ENCODE peak calls at places on chromosomes 1 and 21, in six cellular contexts. T, K, H, P, I and A are unnamed samples.

GRCh38 chr1:172770081-172770480 is 111.2 kb downstream of the FASLG start:
- DNase-seq in P (no peak), I (no peak), K (no peak), H (no peak), T (no peak), A (no peak)

GRCh38 chr1:9593492-9594465 is 5.1 kb downstream of the TMEM201 start:
- DNase-seq in H (peak; percentile 83), I (peak; percentile 79), P (peak; percentile 13), K (peak; percentile 91), T (peak; percentile 71), A (peak; percentile 90)

GRCh38 chr1:55049914-55050278 is 10.5 kb downstream of the PCSK9 start:
- DNase-seq in K (no peak), T (no peak), I (no peak), H (peak; percentile 74), P (no peak), A (no peak)

GRCh38 chr1:147111381-147112130 is 60.7 kb downstream of the PRKAB2 start:
- DNase-seq in K (no peak), P (no peak), T (no peak), I (no peak), H (no peak), A (no peak)

GRCh38 chr1:212683357-212683722 is 16.3 kb downstream of the BATF3 start:
- DNase-seq in T (no peak), P (no peak), H (no peak), K (no peak), I (no peak), A (no peak)

GRCh38 chr1:4698911-4699310 is 44.5 kb downstream of the AJAP1 start:
- DNase-seq in H (no peak), P (no peak), K (no peak), T (no peak), I (no peak), A (no peak)

GRCh38 chr1:40782371-40782956 is 1.1 kb upstream of the KCNQ4 start:
- DNase-seq in K (no peak), T (peak; percentile 76), P (no peak), I (peak; percentile 58), H (no peak), A (no peak)

GRCh38 chr1:7331926-7332535 is 439.1 kb upstream of the VAMP3 start:
- DNase-seq in T (no peak), I (no peak), K (no peak), H (no peak), P (no peak), A (no peak)

GRCh38 chr1:4584471-4584870 is 69.9 kb upstream of the AJAP1 start:
- DNase-seq in T (no peak), P (no peak), I (no peak), H (no peak), K (no peak), A (no peak)

GRCh38 chr1:223180803-223181321 is 37.8 kb upstream of the TLR5 start:
- DNase-seq in K (no peak), I (no peak), T (no peak), H (no peak), P (no peak), A (no peak)

GRCh38 chr1:189669846-189670245 is 807.8 kb downstream of the BRINP3 start:
- DNase-seq in H (no peak), P (peak; percentile 16), T (no peak), I (no peak), K (no peak), A (no peak)

GRCh38 chr21:38816400-38816973 is 10.8 kb downstream of the ETS2 start:
- DNase-seq in T (no peak), H (no peak), P (no peak), I (no peak), K (no peak), A (no peak)

GRCh38 chr1:203742446-203742845 is 22.5 kb upstream of the LAX1 start:
- DNase-seq in K (no peak), I (no peak), P (no peak), H (peak; percentile 21), T (no peak), A (no peak)

GRCh38 chr1:154400381-154400801 is 4.8 kb upstream of the IL6R start:
- DNase-seq in P (no peak), T (no peak), I (no peak), H (peak; percentile 75), K (no peak), A (no peak)

GRCh38 chr21:43922949-43923348 is 57.9 kb downstream of the AGPAT3 start:
- DNase-seq in I (no peak), T (no peak), K (no peak), P (no peak), H (no peak), A (no peak)

GRCh38 chr1:201649776-201650607 is 111.1 kb downstream of the NAV1 start:
- DNase-seq in I (peak; percentile 92), H (peak; percentile 65), T (peak; percentile 90), P (peak; percentile 42), K (no peak), A (peak; percentile 72)

GRCh38 chr1:94676686-94677085 is 135.1 kb upstream of the F3 start:
- DNase-seq in I (no peak), K (no peak), H (no peak), P (no peak), T (no peak), A (no peak)

GRCh38 chr1:16243936-16244649 is 7.1 kb upstream of the CPLANE2 start:
- DNase-seq in K (peak; percentile 68), T (peak; percentile 90), H (peak; percentile 87), P (peak; percentile 79), I (peak; percentile 85), A (peak; percentile 80)

GRCh38 chr1:17581389-17582123 is 42.1 kb downstream of the ARHGEF10L start:
- DNase-seq in T (no peak), I (no peak), P (no peak), H (no peak), K (peak; percentile 95), A (no peak)

GRCh38 chr1:27122652-27123051 is 32.3 kb downstream of the SLC9A1 start:
- DNase-seq in P (peak; percentile 61), T (no peak), I (no peak), H (peak; percentile 83), K (peak; percentile 86), A (peak; percentile 87)

GRCh38 chr1:9397047-9397446 is 104.4 kb downstream of the SPSB1 start:
- DNase-seq in I (no peak), K (no peak), P (no peak), H (no peak), T (no peak), A (no peak)

DNA sequence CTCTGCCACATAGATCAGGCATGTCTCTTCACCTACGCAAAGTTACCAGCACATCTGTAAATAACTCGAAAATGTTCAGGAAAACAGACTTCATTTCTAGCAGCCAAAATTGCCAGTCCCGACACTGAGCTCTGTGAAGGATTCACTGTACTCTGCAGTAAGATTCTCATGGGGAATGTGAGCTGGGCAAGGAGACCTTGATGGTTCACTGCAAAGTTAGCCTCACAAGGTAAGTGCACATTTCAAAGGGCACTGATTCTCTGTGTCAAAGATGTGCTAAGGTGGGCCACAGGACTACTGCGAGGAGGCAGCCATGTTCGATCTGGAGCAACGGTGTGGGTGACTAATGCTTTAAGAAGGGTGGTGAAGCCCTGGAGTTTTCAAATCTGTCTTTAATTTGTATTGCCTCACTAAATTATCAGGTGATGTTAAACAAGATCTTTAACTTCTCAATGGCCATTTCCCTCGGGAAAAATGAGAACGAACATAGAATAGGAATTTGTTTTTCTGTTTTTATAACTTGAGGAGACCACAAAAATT is 25.2 kb downstream of the STPG1 start:
- DNase-seq in T (peak; percentile 13), I (no peak), P (no peak), H (no peak), K (no peak), A (no peak)
- TF ChIP-seq JUN in T (no peak), I (no peak), P (no peak), H (no peak), K (no peak), A (no peak)

GRCh38 chr1:15154480-15155036 is 1.0 kb downstream of the TMEM51 start:
- DNase-seq in P (peak; percentile 34), H (no peak), K (no peak), I (peak; percentile 56), T (peak; percentile 68), A (peak; percentile 54)
- TF ChIP-seq JUN in P (no peak), H (no peak), K (no peak), I (no peak), T (no peak), A (no peak)

DNA sequence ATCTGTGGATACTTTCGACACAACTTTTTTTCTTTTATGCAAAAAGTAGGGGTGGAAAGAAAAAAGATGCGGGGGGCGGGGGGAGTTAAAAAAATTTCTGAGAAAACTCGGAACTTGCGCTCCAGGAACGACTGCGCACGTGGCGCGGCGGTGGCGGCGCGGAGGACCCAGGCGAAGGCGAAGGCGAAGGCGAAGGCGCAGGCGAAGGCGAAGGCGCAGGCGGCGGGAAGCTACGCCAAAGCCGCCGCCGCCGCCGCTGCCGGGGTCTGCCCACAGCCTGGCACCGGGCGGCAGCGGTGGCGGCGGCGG is 208 bp upstream of the BARHL2 start:
- DNase-seq in H (no peak), K (no peak), P (no peak), I (no peak), T (no peak), A (no peak)
- TF ChIP-seq JUN in H (no peak), K (no peak), P (no peak), I (no peak), T (no peak), A (no peak)

GRCh38 chr1:59081181-59081580 is 215.7 kb upstream of the FGGY start:
- DNase-seq in T (no peak), I (no peak), P (no peak), K (no peak), H (no peak), A (no peak)
- TF ChIP-seq JUN in T (no peak), I (no peak), P (no peak), K (no peak), H (no peak), A (no peak)